ENCODE peak calls at places on chromosome 3, in nine cellular contexts. E is adrenal gland, B is sigmoid colon, O is transverse colon, P is stomach, A is thyroid gland, S is body of pancreas, N is aorta, T is left ventricle myocardium inferior. M is an unnamed sample.

GRCh38 chr3:134035836-134036235 is 6.1 kb upstream of the SLCO2A1 start:
- DNase-seq in E (no peak), B (peak), O (no peak), P (no peak), A (no peak), S (no peak), N (no peak), T (no peak), M (no peak)

GRCh38 chr3:132625613-132626012 is 28.5 kb downstream of the ACKR4 start:
- DNase-seq in E (no peak), B (no peak), O (no peak), P (no peak), A (no peak), S (no peak), N (no peak), T (no peak), M (no peak)

GRCh38 chr3:156818890-156819289 is 7.3 kb upstream of the LEKR1 start:
- DNase-seq in E (no peak), B (no peak), O (no peak), P (no peak), A (no peak), S (no peak), N (no peak), T (no peak), M (no peak)

GRCh38 chr3:58952128-58952917 is 97.5 kb downstream of the CFAP20DC start:
- DNase-seq in E (no peak), B (no peak), O (no peak), P (no peak), A (no peak), S (no peak), N (no peak), T (no peak), M (no peak)

GRCh38 chr3:135597855-135598254 is 367.7 kb upstream of the PPP2R3A start:
- DNase-seq in E (no peak), B (no peak), O (no peak), P (no peak), A (no peak), S (no peak), N (no peak), T (no peak), M (no peak)

GRCh38 chr3:119469378-119470189 is 821 bp downstream of the POGLUT1 start:
- DNase-seq in E (no peak), B (no peak), O (no peak), P (no peak), A (no peak), S (no peak), N (no peak), T (no peak), M (no peak)

GRCh38 chr3:157131861-157132260 is 28.1 kb downstream of the CCNL1 start:
- DNase-seq in E (no peak), B (no peak), O (no peak), P (no peak), A (no peak), S (no peak), N (no peak), T (no peak), M (no peak)

GRCh38 chr3:5006755-5007202 is 27.5 kb downstream of the BHLHE40 start:
- DNase-seq in E (no peak), B (peak), O (no peak), P (no peak), A (no peak), S (no peak), N (no peak), T (no peak), M (no peak)

GRCh38 chr3:65548848-65549625 is 489.7 kb downstream of the MAGI1 start:
- DNase-seq in E (peak), B (peak), O (peak), P (no peak), A (peak), S (no peak), N (peak), T (peak), M (peak)

GRCh38 chr3:45979378-45979777 is 16.2 kb downstream of the FYCO1 start:
- DNase-seq in E (no peak), B (no peak), O (no peak), P (no peak), A (no peak), S (no peak), N (no peak), T (no peak), M (no peak)

GRCh38 chr3:102006812-102007485 is 157.6 kb downstream of the NFKBIZ start:
- DNase-seq in E (no peak), B (peak), O (peak), P (no peak), A (peak), S (peak), N (no peak), T (peak), M (no peak)

GRCh38 chr3:52055537-52056351 is 627 bp downstream of the DUSP7 start:
- DNase-seq in E (peak), B (peak), O (peak), P (peak), A (peak), S (peak), N (no peak), T (peak), M (no peak)

GRCh38 chr3:23644741-23645140 is 161.0 kb upstream of the UBE2E1 start:
- DNase-seq in E (no peak), B (no peak), O (no peak), P (no peak), A (no peak), S (no peak), N (no peak), T (no peak), M (no peak)
- H3K27ac ChIP-seq in E (no peak), B (no peak), O (peak), P (no peak), A (no peak), S (no peak), N (no peak), T (no peak), M (no peak)

DNA sequence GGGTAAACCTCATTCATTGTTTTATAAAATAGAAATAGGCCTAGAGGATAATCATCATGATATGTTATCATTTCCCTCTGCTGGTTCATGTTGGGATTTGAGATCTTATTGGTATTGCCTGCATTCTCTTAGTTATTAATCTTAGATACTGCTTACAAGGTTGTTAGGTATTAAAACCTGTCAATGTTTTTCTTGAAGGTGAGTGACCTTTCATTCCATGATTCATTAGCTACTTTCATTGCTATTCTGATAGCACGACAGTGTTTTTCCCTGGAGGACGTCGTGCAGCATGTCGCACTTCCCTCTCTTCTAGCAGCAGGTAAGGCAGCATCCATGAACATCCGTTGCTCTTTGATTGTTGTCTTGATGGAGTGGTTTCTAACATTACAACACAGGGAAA is 17.1 kb downstream of the P2RY12 start:
- DNase-seq in E (no peak), B (no peak), O (no peak), P (no peak), A (no peak), S (no peak), N (no peak), T (no peak), M (no peak)
- H3K27ac ChIP-seq in E (no peak), B (no peak), O (no peak), P (no peak), A (no peak), S (no peak), N (no peak), T (no peak), M (no peak)

DNA sequence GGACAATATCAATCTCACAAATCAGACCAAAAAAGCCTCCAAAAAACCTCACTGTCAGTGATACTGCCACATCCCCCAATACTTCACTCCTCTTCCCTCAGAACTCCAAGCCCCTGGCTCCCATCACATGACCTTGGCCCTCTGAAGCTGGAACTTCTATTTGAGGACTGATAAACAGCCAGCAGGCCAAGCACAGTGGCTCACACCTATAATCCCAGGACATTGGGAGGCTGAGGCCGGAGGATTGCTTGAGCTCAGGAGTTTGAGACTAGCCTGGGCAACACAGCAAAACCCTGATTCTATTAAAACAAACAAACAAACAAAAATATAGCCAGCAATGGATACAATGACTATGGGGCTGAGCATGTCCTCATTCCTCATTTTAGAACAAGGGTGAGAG is 55.2 kb downstream of the MAP4 start:
- DNase-seq in E (no peak), B (no peak), O (no peak), P (no peak), A (no peak), S (no peak), N (no peak), T (no peak), M (no peak)
- H3K27ac ChIP-seq in E (no peak), B (no peak), O (no peak), P (no peak), A (no peak), S (peak), N (no peak), T (no peak), M (no peak)

DNA sequence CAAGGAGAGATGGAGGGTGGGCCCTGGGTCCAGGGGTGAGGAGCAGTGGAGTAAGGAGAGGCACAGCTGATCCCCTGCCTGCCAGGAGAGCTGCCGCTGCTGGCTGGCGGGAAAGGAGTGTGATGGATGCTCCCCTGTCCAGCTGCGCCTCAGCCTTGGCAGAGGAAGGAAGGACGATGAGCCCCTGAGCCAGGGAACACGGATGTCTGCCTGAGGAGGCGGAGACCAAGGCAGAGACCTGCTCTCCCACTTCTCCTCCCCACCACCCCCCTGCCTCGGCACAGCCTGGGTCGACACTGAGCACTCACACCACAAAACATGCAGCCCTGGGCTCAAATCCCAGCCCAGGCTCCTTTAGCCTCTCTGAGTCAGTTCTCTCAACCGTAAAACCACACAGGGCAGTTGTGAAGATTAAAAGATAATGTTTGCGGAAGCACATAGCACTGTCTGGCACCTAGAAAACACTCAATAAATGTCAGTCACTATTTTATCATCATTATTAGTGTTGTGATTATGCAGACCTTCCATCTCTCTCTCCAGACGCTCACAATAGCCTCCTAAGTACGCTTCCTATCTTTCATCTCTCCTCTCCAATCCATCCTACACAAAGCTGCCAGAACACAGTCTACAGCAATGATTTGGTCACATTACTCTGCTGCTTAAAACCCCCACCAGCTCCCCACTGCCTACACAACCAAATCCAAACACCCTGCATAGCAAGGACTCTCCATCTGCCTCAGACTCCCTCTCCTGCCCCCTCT is 52.2 kb downstream of the SEMA5B start:
- DNase-seq in E (no peak), B (peak), O (peak), P (no peak), A (peak), S (no peak), N (no peak), T (no peak), M (peak)
- H3K27ac ChIP-seq in E (no peak), B (peak), O (peak), P (peak), A (peak), S (no peak), N (no peak), T (peak), M (no peak)

DNA sequence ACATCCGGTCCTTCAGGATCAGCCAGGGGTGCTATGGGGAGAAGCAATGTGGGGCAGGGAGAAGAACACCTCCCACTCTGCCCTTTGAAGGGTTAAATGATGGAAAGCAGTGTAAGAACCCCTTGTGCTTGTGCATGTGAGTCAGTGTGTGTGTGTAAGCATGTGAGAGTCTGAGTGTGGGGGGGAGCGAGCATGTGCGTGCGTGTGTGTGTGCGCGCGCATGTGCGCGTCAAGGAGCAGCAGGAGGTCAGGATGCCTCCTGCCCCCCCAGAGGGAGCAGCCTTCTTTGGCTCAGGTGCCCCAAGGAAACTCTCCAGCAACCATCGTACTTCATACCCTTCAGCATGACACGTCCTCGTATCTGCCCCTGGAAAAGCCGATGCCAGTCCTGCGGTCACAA is 30.3 kb downstream of the GALNT15 start:
- DNase-seq in E (no peak), B (no peak), O (no peak), P (no peak), A (no peak), S (no peak), N (no peak), T (no peak), M (no peak)
- H3K27ac ChIP-seq in E (no peak), B (no peak), O (no peak), P (no peak), A (no peak), S (no peak), N (no peak), T (no peak), M (no peak)

GRCh38 chr3:37689645-37690356 is 171.9 kb upstream of the CTDSPL start:
- DNase-seq in E (no peak), B (no peak), O (no peak), P (no peak), A (peak), S (no peak), N (no peak), T (no peak), M (no peak)
- H3K27ac ChIP-seq in E (no peak), B (no peak), O (no peak), P (no peak), A (peak), S (no peak), N (no peak), T (peak), M (no peak)

DNA sequence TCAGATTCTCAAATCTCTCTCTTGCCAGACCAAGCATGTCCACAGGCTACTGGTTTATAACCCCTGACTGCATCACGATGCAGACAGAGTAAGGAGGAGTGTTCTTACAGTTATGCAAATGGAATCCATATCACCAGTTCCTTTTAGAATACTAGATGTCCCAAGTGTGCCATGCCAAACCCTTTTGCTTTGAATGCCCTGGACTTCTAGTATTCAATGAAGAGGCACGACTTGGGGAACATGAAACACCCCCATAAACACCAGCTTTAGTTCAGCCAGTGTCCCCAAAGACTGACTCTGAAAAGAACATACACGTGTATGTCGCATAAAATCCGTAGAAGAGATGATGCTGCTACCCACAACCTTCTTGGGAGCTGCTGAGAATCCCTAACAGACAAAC is 412.1 kb downstream of the CNTN4 start:
- DNase-seq in E (no peak), B (no peak), O (no peak), P (no peak), A (no peak), S (no peak), N (no peak), T (no peak), M (no peak)
- H3K27ac ChIP-seq in E (no peak), B (no peak), O (no peak), P (no peak), A (no peak), S (no peak), N (no peak), T (no peak), M (no peak)

GRCh38 chr3:14946749-14947104 is 656 bp upstream of the NR2C2 start:
- DNase-seq in E (no peak), B (no peak), O (no peak), P (no peak), A (no peak), S (no peak), N (no peak), T (no peak), M (no peak)
- H3K27ac ChIP-seq in E (peak), B (peak), O (peak), P (peak), A (peak), S (peak), N (peak), T (peak), M (peak)